ENCODE peak calls at places on chromosomes 16 and 17, in five cellular contexts. S is ascending aorta, K is brain microvascular endothelial cell, L is HCT116, J is stomach. H is an unnamed sample.

GRCh38 chr17:28724500-28725165 is 1.4 kb downstream of the TLCD1 start:
- DNase-seq in K (no peak), S (no peak), J (no peak), L (no peak), H (no peak)

GRCh38 chr16:51161440-51162195 is 10.5 kb upstream of the SALL1 start:
- DNase-seq in K (no peak), S (no peak), J (no peak), L (no peak), H (no peak)

GRCh38 chr16:78973041-78973440 is 627.5 kb downstream of the MAF start:
- DNase-seq in L (no peak), J (no peak), S (no peak), K (no peak), H (no peak)

GRCh38 chr16:69833791-69834282 is 71.7 kb downstream of the WWP2 start:
- DNase-seq in L (no peak), K (no peak), J (peak; percentile 66), S (no peak), H (peak; percentile 52)

GRCh38 chr17:76271669-76272540 is 6.8 kb downstream of the UBALD2 start:
- DNase-seq in S (no peak), J (peak; percentile 58), L (no peak), K (no peak), H (peak; percentile 88)

GRCh38 chr16:24848065-24848464 is 2.3 kb downstream of the SLC5A11 start:
- DNase-seq in J (no peak), S (no peak), K (peak; percentile 79), L (peak; percentile 24), H (no peak)

GRCh38 chr17:76940738-76941350 is 72.6 kb downstream of the MGAT5B start:
- DNase-seq in J (no peak), S (no peak), L (no peak), K (no peak), H (no peak)

GRCh38 chr16:5058476-5058875 is 7.3 kb downstream of the C16orf89 start:
- DNase-seq in K (peak; percentile 45), S (no peak), L (no peak), J (no peak), H (no peak)

GRCh38 chr17:73625006-73625405 is 19.2 kb downstream of the SDK2 start:
- DNase-seq in L (no peak), J (no peak), K (no peak), S (no peak), H (no peak)

GRCh38 chr17:73156166-73156840 is 8.5 kb upstream of the SSTR2 start:
- DNase-seq in L (peak; percentile 23), K (peak; percentile 74), J (peak; percentile 83), S (no peak), H (peak; percentile 89)

GRCh38 chr17:53516643-53517042 is 306.1 kb upstream of the KIF2B start:
- DNase-seq in K (no peak), L (no peak), J (no peak), S (no peak), H (no peak)

GRCh38 chr16:47774661-47775060 is 313.5 kb downstream of the PHKB start:
- DNase-seq in J (peak; percentile 58), L (no peak), K (peak; percentile 64), S (no peak), H (no peak)

GRCh38 chr17:28514571-28515002 is 8.4 kb downstream of the FOXN1 start:
- DNase-seq in K (no peak), S (no peak), J (no peak), L (no peak), H (no peak)

GRCh38 chr16:31132979-31133599 is 2.4 kb downstream of the PRSS8 start:
- DNase-seq in S (no peak), K (no peak), J (no peak), L (no peak), H (peak; percentile 59)

GRCh38 chr16:73732681-73733080 is 563.9 kb upstream of the PSMD7 start:
- DNase-seq in L (no peak), S (no peak), K (no peak), J (no peak), H (no peak)

GRCh38 chr16:67975321-67976105 is 4.8 kb downstream of the DPEP3 start:
- DNase-seq in K (no peak), S (no peak), J (no peak), L (no peak), H (no peak)

GRCh38 chr17:50149425-50150353 is 788 bp downstream of the PPP1R9B start:
- DNase-seq in S (no peak), K (no peak), J (peak; percentile 77), L (no peak), H (peak; percentile 90)

GRCh38 chr17:7988750-7989178 is 13.7 kb upstream of the GUCY2D start:
- DNase-seq in L (peak; percentile 80), K (peak; percentile 85), S (no peak), J (no peak), H (peak; percentile 58)

GRCh38 chr17:66625321-66625767 is 209.6 kb upstream of the CACNG5 start:
- DNase-seq in L (peak; percentile 42), S (no peak), J (no peak), K (no peak), H (no peak)

GRCh38 chr17:77353684-77354419 is 213.1 kb downstream of the SEC14L1 start:
- DNase-seq in L (no peak), S (no peak), J (peak; percentile 9), K (no peak), H (no peak)

GRCh38 chr17:43897827-43898226 is 9.5 kb downstream of the MPP2 start:
- DNase-seq in J (no peak), L (no peak), S (no peak), K (no peak), H (no peak)

GRCh38 chr16:11372924-11373306 is 27.7 kb downstream of the RMI2 start:
- DNase-seq in L (no peak), J (no peak), K (no peak), S (no peak), H (no peak)

GRCh38 chr16:87664792-87665191 is 62.5 kb downstream of the JPH3 start:
- DNase-seq in K (no peak), S (no peak), L (no peak), J (no peak), H (no peak)

GRCh38 chr16:887846-888245 is 82.9 kb downstream of the LMF1 start:
- DNase-seq in S (no peak), K (no peak), J (no peak), L (no peak), H (no peak)

GRCh38 chr16:72168365-72168764 is 3.6 kb downstream of the PMFBP1 start:
- DNase-seq in K (no peak), J (no peak), L (no peak), S (no peak), H (no peak)

GRCh38 chr17:55571095-55571494 is 59.8 kb upstream of the SMIM36 start:
- DNase-seq in J (no peak), K (no peak), S (no peak), L (no peak), H (no peak)

DNA sequence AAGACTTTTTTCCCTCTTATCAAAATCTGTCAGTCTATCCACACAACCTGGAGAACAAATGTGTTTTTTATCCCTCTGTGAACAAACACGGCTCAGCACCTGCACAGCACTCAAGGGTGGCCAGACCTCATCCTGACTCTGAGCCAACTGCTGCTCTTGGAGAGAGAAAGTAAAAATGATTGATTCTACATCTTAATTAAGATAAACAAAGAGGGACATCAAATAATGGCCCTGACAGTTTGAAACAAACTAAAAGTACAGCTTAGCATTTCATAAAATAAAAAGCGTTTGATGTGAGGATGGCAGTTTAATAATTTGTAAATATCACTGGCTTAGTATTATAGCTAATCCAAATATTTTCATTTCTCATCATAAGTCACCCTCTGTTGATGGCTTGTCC is 106.2 kb downstream of the SNX11 start:
- DNase-seq in S (no peak), L (no peak), K (no peak), J (no peak), H (no peak)
- H3K27me3 ChIP-seq in S (no peaks in the 10 kb centered on the region), L (no peaks in the 10 kb centered on the region), K (no peaks in the 10 kb centered on the region), J (peaks cover 14% of the 10 kb centered on the region), H (no peaks in the 10 kb centered on the region)

GRCh38 chr16:66028505-66029216 is 337.8 kb upstream of the CDH5 start:
- DNase-seq in J (no peak), L (no peak), S (no peak), K (peak; percentile 81), H (no peak)

GRCh38 chr16:66025751-66026150 is 340.7 kb upstream of the CDH5 start:
- DNase-seq in J (no peak), L (no peak), S (no peak), K (no peak), H (no peak)

GRCh38 chr16:66026931-66027330 is 339.6 kb upstream of the CDH5 start:
- DNase-seq in K (no peak), S (no peak), L (no peak), J (no peak), H (no peak)

GRCh38 chr16:66026211-66026610 is 340.3 kb upstream of the CDH5 start:
- DNase-seq in S (no peak), K (peak; percentile 19), L (no peak), J (no peak), H (no peak)

DNA sequence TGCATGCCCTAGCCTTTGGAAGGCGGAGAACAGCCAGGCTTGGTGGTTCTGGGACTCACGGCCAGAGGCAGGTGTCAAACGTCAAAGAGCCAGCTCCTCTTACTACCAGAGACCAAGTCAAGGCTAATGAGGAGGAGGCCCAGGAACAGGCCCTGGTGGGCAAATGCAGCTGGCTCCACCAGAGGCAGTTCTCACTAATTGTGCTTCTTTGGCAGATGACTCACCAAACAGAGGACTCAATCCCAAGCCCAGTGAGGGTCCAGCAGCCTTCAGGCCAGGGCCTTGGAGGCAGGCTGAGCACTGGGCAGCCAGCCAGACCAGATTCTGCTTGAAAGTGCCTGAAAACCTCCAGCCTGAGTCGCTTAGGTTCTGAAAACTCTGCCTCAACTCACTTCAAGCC is 336.5 kb upstream of the CDH5 start:
- DNase-seq in S (no peak), K (peak; percentile 38), J (no peak), L (no peak), H (no peak)
- TF ChIP-seq CTCF in S (no peak), K (no peak), J (no peak), L (no peak), H (no peak)

GRCh38 chr17:9360610-9361571 is 214.7 kb downstream of the STX8 start:
- DNase-seq in S (no peak), L (no peak), K (peak; percentile 65), J (no peak), H (no peak)

GRCh38 chr17:9356488-9356911 is 219.1 kb downstream of the STX8 start:
- DNase-seq in L (no peak), J (no peak), K (no peak), S (no peak), H (no peak)

GRCh38 chr17:9350083-9350482 is 225.5 kb downstream of the STX8 start:
- DNase-seq in S (no peak), L (peak; percentile 8), J (no peak), K (peak; percentile 94), H (no peak)

GRCh38 chr17:9361572-9361955 is 214.1 kb downstream of the STX8 start:
- DNase-seq in K (no peak), S (no peak), J (no peak), L (no peak), H (no peak)

DNA sequence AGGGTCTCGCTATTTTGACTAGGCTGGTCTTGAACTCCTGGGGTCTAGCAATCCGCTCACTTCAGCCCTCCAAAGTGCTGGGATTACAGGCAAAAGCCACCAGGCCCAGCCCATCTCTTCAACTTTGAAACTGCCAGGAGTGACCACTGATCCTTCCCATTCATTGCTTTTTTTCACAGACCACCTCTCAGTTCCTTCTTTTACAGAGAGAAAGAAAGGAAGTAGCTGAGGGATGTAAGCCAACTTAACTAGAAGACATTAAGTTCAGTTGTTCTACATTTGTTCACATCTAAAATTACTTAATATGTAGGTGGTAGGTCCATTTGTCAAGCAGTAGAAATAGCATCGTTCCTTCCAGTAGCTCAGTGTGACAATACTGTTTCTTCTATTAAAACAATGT is 219.8 kb downstream of the STX8 start:
- DNase-seq in J (no peak), L (no peak), K (no peak), S (no peak), H (no peak)
- H3K27me3 ChIP-seq in J (no peaks in the 10 kb centered on the region), L (no peaks in the 10 kb centered on the region), K (no peaks in the 10 kb centered on the region), S (no peaks in the 10 kb centered on the region), H (no peaks in the 10 kb centered on the region)

GRCh38 chr17:17417718-17418151 is 59.1 kb upstream of the MED9 start:
- DNase-seq in J (no peak), K (no peak), S (no peak), L (no peak), H (no peak)
- TF ChIP-seq CTCF in J (no peak), K (no peak), S (no peak), L (no peak), H (no peak)